ENCODE peak calls at places on chromosomes 5 and 9, in four cellular contexts. W is HCT116, L is MM.1S, J is mammary epithelial cell. G is an unnamed sample.

GRCh38 chr5:27708579-27708978 is 670.2 kb upstream of the CDH9 start:
- DNase-seq in W (no peak), L (no peak), J (peak), G (no peak)

GRCh38 chr5:158382473-158382872 is 523.5 kb upstream of the CLINT1 start:
- DNase-seq in W (peak), L (peak), J (peak), G (no peak)

GRCh38 chr9:98146101-98146991 is 27.3 kb upstream of the TRIM14 start:
- DNase-seq in W (no peak), L (peak), J (peak), G (no peak)

GRCh38 chr9:70517926-70518325 is 103.5 kb upstream of the KLF9 start:
- DNase-seq in W (no peak), L (no peak), J (no peak), G (no peak)

GRCh38 chr9:115237383-115238087 is 119.6 kb upstream of the TNC start:
- DNase-seq in W (no peak), L (no peak), J (no peak), G (no peak)

GRCh38 chr5:145117285-145117684 is 717.9 kb downstream of the PRELID2 start:
- DNase-seq in W (no peak), L (peak), J (no peak), G (no peak)

GRCh38 chr5:129387944-129388343 is 72.2 kb upstream of the ADAMTS19 start:
- DNase-seq in W (no peak), L (no peak), J (no peak), G (no peak)

GRCh38 chr5:34791761-34792244 is 47.2 kb upstream of the TTC23L start:
- DNase-seq in W (no peak), L (no peak), J (no peak), G (no peak)

GRCh38 chr9:79263666-79264460 is 307.9 kb upstream of the TLE4 start:
- DNase-seq in W (no peak), L (no peak), J (no peak), G (no peak)

GRCh38 chr9:126439402-126439765 is 112.8 kb downstream of the MVB12B start:
- DNase-seq in W (no peak), L (no peak), J (peak), G (no peak)

GRCh38 chr5:95739857-95740256 is 8.7 kb downstream of the RHOBTB3 start:
- DNase-seq in W (no peak), L (no peak), J (no peak), G (no peak)

GRCh38 chr5:62316110-62316509 is 10.1 kb downstream of the KIF2A start:
- DNase-seq in W (no peak), L (no peak), J (no peak), G (no peak)

GRCh38 chr9:68983008-68983411 is 30.9 kb downstream of the PRKACG start:
- DNase-seq in W (no peak), L (peak), J (no peak), G (no peak)

GRCh38 chr9:110016340-110016739 is 191.6 kb downstream of the C9orf152 start:
- DNase-seq in W (peak), L (no peak), J (peak), G (no peak)

GRCh38 chr5:139296862-139297326 is 3.4 kb downstream of the MATR3 start:
- DNase-seq in W (no peak), L (no peak), J (no peak), G (no peak)

GRCh38 chr5:136236479-136237083 is 43.6 kb upstream of the SMIM32 start:
- DNase-seq in W (no peak), L (no peak), J (peak), G (no peak)

GRCh38 chr5:174571662-174572397 is 152.6 kb upstream of the MSX2 start:
- DNase-seq in W (peak), L (no peak), J (peak), G (peak)

GRCh38 chr9:115952667-115953316 is 200.8 kb upstream of the PAPPA start:
- DNase-seq in W (no peak), L (no peak), J (peak), G (no peak)

GRCh38 chr5:83608122-83608521 is 112.5 kb downstream of the HAPLN1 start:
- DNase-seq in W (peak), L (peak), J (peak), G (no peak)

GRCh38 chr5:103674739-103675138 is 112.2 kb upstream of the NUDT12 start:
- DNase-seq in W (no peak), L (no peak), J (no peak), G (no peak)

GRCh38 chr5:115463985-115464384 is 80.6 kb downstream of the FEM1C start:
- DNase-seq in W (no peak), L (no peak), J (no peak), G (no peak)

GRCh38 chr5:20678814-20679298 is 690.9 kb upstream of the CDH18 start:
- DNase-seq in W (no peak), L (no peak), J (peak), G (no peak)

GRCh38 chr5:61277781-61278180 is 54.3 kb upstream of the ZSWIM6 start:
- DNase-seq in W (no peak), L (no peak), J (peak), G (no peak)

GRCh38 chr5:72177538-72177937 is 70.3 kb downstream of the MAP1B start:
- DNase-seq in W (no peak), L (no peak), J (no peak), G (no peak)

GRCh38 chr9:89883401-89884341 is 278.9 kb downstream of the GADD45G start:
- DNase-seq in W (no peak), L (no peak), J (no peak), G (no peak)

GRCh38 chr5:132055808-132056609 is 4.4 kb upstream of the IL3 start:
- DNase-seq in W (no peak), L (no peak), J (no peak), G (no peak)

GRCh38 chr5:73233461-73234151 is 60.6 kb downstream of the TMEM174 start:
- DNase-seq in W (no peak), L (no peak), J (no peak), G (no peak)
- TF ChIP-seq EZH2 in W (no peak), L (no peak), J (no peak), G (no peak)

DNA sequence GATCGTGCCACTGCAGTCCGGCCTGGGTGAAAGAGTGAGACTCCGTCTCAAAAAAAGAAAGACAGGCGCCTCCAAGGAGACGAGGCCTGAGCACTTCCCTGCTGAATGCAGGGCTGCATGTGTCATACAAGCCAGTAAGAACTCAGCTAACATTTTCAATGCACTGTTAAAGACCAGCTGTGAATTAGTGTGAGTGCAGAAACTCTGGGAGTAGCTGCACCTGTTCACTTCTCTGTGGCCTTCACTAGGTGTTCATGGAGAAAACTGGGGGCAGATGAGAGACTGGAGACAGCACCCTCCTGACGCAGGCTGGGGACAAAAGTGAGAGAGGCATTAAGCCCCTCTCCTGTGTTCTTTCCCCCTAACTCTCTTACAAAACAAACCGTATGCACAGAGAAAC is 41.8 kb downstream of the FBXO10 start:
- DNase-seq in W (no peak), L (no peak), J (no peak), G (no peak)
- H3K27ac ChIP-seq in W (no peak), L (no peak), J (no peak), G (no peak)

GRCh38 chr5:171315386-171315891 is 6.4 kb downstream of the TLX3 start:
- DNase-seq in W (no peak), L (no peak), J (no peak), G (no peak)
- H3K4me3 ChIP-seq in W (no peak), L (no peak), J (no peak), G (no peak)

DNA sequence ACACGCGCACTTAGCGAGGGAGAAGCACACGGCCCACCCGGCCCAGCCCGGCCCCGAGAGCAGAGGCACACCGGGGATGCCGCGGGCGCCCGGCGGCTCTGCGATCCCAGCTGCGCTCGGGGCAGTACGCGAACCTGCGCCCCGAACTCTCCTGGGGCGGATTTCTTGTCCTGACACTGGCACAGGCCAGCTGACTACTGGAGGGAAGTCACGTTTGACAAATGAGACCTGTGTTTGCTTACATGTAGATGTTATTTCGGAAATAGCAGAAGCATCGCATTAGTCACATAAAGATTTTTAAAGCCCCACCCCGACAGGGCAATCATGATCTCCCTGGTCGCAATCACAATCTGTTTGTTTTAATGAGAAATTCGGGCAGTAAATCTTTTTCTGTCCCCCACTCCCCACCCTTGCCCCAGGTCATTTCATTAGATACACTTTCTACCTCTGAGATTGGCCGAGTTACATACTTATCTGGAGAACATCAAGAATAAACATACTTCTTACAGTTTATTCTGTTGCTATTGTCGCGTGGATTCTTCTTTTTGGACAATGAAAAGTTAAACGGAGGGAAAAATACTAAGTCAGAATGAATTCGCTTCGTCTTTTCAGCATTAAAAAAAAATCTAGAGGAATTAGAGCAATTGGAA is 518.9 kb downstream of the CTNND2 start:
- DNase-seq in W (no peak), L (no peak), J (no peak), G (no peak)
- TF ChIP-seq EZH2 in W (no peak), L (no peak), J (no peak), G (no peak)

GRCh38 chr5:150618188-150618587 is 22.3 kb upstream of the SYNPO start:
- DNase-seq in W (no peak), L (no peak), J (no peak), G (no peak)
- H3K27ac ChIP-seq in W (no peak), L (no peak), J (no peak), G (no peak)

DNA sequence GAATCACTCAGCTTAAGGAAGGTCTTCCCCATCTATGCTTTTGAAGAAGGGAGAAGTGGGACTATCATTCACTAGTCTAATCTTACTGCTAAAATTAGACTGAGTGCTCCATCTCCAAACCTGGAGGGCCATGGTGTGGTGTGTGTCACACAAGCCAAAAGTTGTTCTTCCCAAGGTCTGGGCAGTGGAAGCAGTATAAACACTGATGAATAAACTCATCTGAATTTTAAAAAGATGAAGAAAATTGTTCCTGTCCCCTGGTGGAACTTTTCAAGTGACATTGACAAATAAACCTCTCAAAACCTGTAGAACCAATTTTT is 16.2 kb downstream of the STX17 start:
- DNase-seq in W (no peak), L (no peak), J (no peak), G (no peak)
- H3K4me3 ChIP-seq in W (no peak), L (no peak), J (no peak), G (no peak)

GRCh38 chr5:179254638-179255271 is 90.5 kb downstream of the ADAMTS2 start:
- DNase-seq in W (no peak), L (no peak), J (no peak), G (no peak)

GRCh38 chr5:179257190-179257741 is 88.0 kb downstream of the ADAMTS2 start:
- DNase-seq in W (no peak), L (no peak), J (no peak), G (no peak)

GRCh38 chr5:179256229-179257189 is 88.8 kb downstream of the ADAMTS2 start:
- DNase-seq in W (no peak), L (no peak), J (no peak), G (no peak)

GRCh38 chr5:179253730-179254129 is 91.5 kb downstream of the ADAMTS2 start:
- DNase-seq in W (no peak), L (no peak), J (no peak), G (no peak)

GRCh38 chr5:179255527-179256228 is 89.6 kb downstream of the ADAMTS2 start:
- DNase-seq in W (no peak), L (no peak), J (no peak), G (no peak)
- TF ChIP-seq EZH2 in W (no peak), L (no peak), J (no peak), G (no peak)